ENCODE peak calls at places on chromosomes 5 and 9, in eight cellular contexts. N is ascending aorta; F is AG10803; U is OCI-LY7; T is Panc1; R is dorsolateral prefrontal cortex; V is hepatocyte; A is CD8-positive, alpha-beta T cell. S is an unnamed sample.

GRCh38 chr9:90547896-90548295 is 94.7 kb downstream of the DIRAS2 start:
- DNase-seq in F (peak; percentile 1), R (no peak), T (no peak), V (no peak), N (no peak), A (no peak), U (peak; percentile 6), S (no peak)

GRCh38 chr9:81671880-81672280 is 17.5 kb downstream of the TLE1 start:
- DNase-seq in A (no peak), R (no peak), T (no peak), N (peak; percentile 15), V (peak; percentile 28), U (no peak), F (peak; percentile 28), S (no peak)

GRCh38 chr5:15344954-15345353 is 155.0 kb upstream of the FBXL7 start:
- DNase-seq in F (no peak), U (no peak), R (no peak), N (no peak), A (no peak), T (no peak), V (no peak), S (no peak)

GRCh38 chr5:176514244-176514918 is 22.8 kb downstream of the RNF44 start:
- DNase-seq in V (no peak), U (peak; percentile 37), N (no peak), A (no peak), T (no peak), R (no peak), F (no peak), S (no peak)

GRCh38 chr9:105157178-105157583 is 87.3 kb upstream of the SLC44A1 start:
- DNase-seq in N (no peak), V (peak; percentile 80), T (no peak), F (peak; percentile 90), R (no peak), U (peak; percentile 76), A (peak; percentile 1), S (peak; percentile 59)

GRCh38 chr5:81788271-81788670 is 37.4 kb upstream of the SSBP2 start:
- DNase-seq in U (no peak), T (no peak), N (no peak), A (no peak), V (no peak), F (no peak), R (no peak), S (no peak)

GRCh38 chr9:129174724-129175514 is 3.1 kb downstream of the IER5L start:
- DNase-seq in T (no peak), A (peak; percentile 7), N (peak; percentile 34), R (no peak), F (peak; percentile 97), V (peak; percentile 94), U (peak; percentile 51), S (peak; percentile 36)

GRCh38 chr5:173564106-173564505 is 52.3 kb downstream of the BOD1 start:
- DNase-seq in F (no peak), N (no peak), A (no peak), T (no peak), V (no peak), R (no peak), U (no peak), S (no peak)

GRCh38 chr5:62460578-62460983 is 48.0 kb downstream of the IPO11 start:
- DNase-seq in N (no peak), U (peak; percentile 64), R (no peak), T (peak; percentile 22), A (no peak), F (peak; percentile 59), V (peak; percentile 70), S (peak; percentile 56)

GRCh38 chr5:989961-990530 is 18.6 kb upstream of the NKD2 start:
- DNase-seq in A (no peak), N (no peak), U (no peak), V (peak; percentile 23), F (no peak), R (peak; percentile 48), T (no peak), S (no peak)

GRCh38 chr5:170315154-170315553 is 17.6 kb upstream of the LCP2 start:
- DNase-seq in F (no peak), V (peak; percentile 64), N (peak; percentile 71), R (peak; percentile 83), T (no peak), A (no peak), U (no peak), S (no peak)

GRCh38 chr9:113558632-113559502 is 95.3 kb downstream of the RGS3 start:
- DNase-seq in V (peak; percentile 65), N (peak; percentile 67), A (no peak), R (peak; percentile 53), T (no peak), F (peak; percentile 69), U (no peak), S (no peak)

GRCh38 chr9:4739587-4740372 is 1.2 kb downstream of the AK3 start:
- DNase-seq in U (peak; percentile 19), F (no peak), V (peak; percentile 30), R (no peak), T (no peak), N (no peak), A (no peak), S (peak; percentile 46)

GRCh38 chr5:145157841-145158240 is 677.3 kb downstream of the PRELID2 start:
- DNase-seq in N (no peak), T (no peak), F (peak; percentile 12), U (no peak), R (no peak), A (no peak), V (no peak), S (no peak)

GRCh38 chr5:80934751-80935150 is 25.4 kb upstream of the RASGRF2 start:
- DNase-seq in V (no peak), F (no peak), R (no peak), U (no peak), N (no peak), A (no peak), T (no peak), S (no peak)

GRCh38 chr5:82416506-82416905 is 138.4 kb upstream of the RPS23 start:
- DNase-seq in V (no peak), F (no peak), N (no peak), R (no peak), U (no peak), A (no peak), T (no peak), S (no peak)

GRCh38 chr5:126360467-126360866 is 62.7 kb upstream of the GRAMD2B start:
- DNase-seq in A (no peak), T (no peak), R (no peak), V (no peak), U (no peak), N (no peak), F (no peak), S (peak; percentile 52)

GRCh38 chr5:163938595-163938994 is 433.2 kb downstream of the MAT2B start:
- DNase-seq in V (peak; percentile 47), A (no peak), T (no peak), R (no peak), U (no peak), N (no peak), F (no peak), S (no peak)

GRCh38 chr9:135087899-135088347 is 455 bp downstream of the OLFM1 start:
- DNase-seq in F (no peak), V (no peak), U (no peak), N (no peak), A (no peak), T (no peak), R (no peak), S (no peak)

GRCh38 chr9:135085830-135086546 is 1.5 kb upstream of the OLFM1 start:
- DNase-seq in F (peak; percentile 53), A (no peak), R (peak; percentile 85), N (no peak), T (peak; percentile 2), V (peak; percentile 87), U (peak; percentile 26), S (peak; percentile 40)

GRCh38 chr9:135086597-135087488 is 625 bp upstream of the OLFM1 start:
- DNase-seq in T (no peak), U (no peak), A (no peak), F (no peak), N (no peak), V (no peak), R (no peak), S (no peak)

GRCh38 chr9:135088348-135088978 is 995 bp downstream of the OLFM1 start:
- DNase-seq in N (no peak), A (no peak), R (no peak), F (no peak), V (no peak), U (no peak), T (no peak), S (no peak)

DNA sequence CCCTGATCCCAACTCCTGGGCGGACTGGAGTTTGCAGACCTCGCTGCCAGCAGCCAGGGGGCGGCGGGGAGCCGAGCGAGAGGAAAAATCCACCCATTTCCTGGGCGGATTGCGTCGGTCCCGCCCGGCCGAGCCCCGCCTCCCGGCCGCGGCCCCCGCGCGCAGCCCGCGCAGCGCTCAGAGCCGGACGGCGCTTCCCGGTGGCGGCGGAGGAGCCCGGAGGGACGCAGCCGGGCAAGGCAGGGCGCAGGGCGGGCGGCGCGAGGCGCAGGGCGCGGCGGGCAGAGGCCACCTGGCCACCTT is at the start of gene OLFM1:
- DNase-seq in T (no peak), N (no peak), U (no peak), V (peak; percentile 85), A (no peak), F (peak; percentile 63), R (peak; percentile 75), S (peak; percentile 9)
- TF ChIP-seq CTCF in T (peak; percentile 80), N (peak; percentile 53), U (no peak), V (peak; percentile 68), A (no peak), F (peak; percentile 62), R (peak; percentile 77), S (no peak)

DNA sequence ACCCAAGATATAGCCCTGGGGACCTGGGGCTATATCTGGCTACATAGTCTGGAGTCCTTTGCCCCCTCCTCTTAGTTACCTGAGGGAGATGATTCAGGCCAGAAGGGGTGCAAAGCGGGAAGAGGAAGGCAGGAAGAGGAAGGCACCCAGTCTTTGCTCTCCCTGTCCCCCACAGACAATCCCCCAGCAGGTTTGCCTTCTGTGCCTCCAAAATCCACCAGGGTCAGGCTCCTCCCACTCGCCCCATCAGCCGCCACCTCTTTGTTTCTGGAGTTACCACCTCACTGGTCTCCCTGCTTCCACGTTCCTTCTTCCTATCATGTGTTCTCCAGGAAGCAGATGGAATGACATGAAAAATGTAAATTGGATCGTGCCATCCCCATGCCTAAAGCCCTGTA is 31.2 kb upstream of the FABP6 start:
- DNase-seq in R (no peak), F (no peak), T (no peak), A (no peak), N (no peak), U (no peak), V (no peak), S (no peak)
- H3K4me3 ChIP-seq in R (no peak overlapping the region), F (no peak overlapping the region), T (no peak overlapping the region), A (no peak overlapping the region), N (no peak overlapping the region), U (no peak overlapping the region), V (no peak overlapping the region), S (no peak overlapping the region)

GRCh38 chr9:2637390-2637789 is 15.8 kb downstream of the VLDLR start:
- DNase-seq in T (no peak), N (no peak), F (no peak), V (no peak), A (no peak), U (no peak), R (no peak), S (no peak)
- TF ChIP-seq CTCF in T (no peak), N (no peak), F (no peak), V (no peak), A (no peak), U (no peak), R (no peak), S (no peak)

DNA sequence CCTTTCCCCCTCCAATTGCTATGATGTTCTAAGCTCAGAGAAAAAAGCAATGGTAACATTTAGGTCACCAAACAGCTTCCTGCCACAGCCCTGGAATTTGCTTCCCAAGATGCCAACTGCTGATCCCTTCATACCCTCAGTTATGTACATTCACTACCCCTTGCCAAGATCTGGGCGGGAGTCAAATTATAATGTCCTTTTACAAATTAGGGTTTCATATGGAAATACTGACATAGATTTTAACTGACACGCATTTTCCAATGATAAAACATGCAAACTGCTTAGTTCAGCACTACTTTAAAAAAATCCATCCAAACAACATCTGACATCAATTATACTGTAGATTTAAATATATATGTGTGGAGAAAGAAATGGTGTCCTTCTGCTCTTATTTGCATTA is 5.0 kb downstream of the LOX start:
- DNase-seq in U (no peak), V (no peak), T (no peak), F (no peak), A (no peak), N (no peak), R (no peak), S (no peak)
- H3K4me3 ChIP-seq in U (no peak overlapping the region), V (no peak overlapping the region), T (no peak overlapping the region), F (peak overlapping the region; percentile 92), A (no peak overlapping the region), N (no peak overlapping the region), R (no peak overlapping the region), S (no peak overlapping the region)